ENCODE peak calls at places on chromosomes 5 and 9, in eight cellular contexts. One of them, this sample, is unnamed. For H3K9me3 and H3K4me1, the result is how much of the 10 kb centered on the place peaks cover.

GRCh38 chr5:122093415-122093814 is 15.4 kb upstream of the LOX start:
- DNase-seq in CD8-positive, alpha-beta memory T cell: no peak
- DNase-seq in thyroid gland: no peak
- DNase-seq in cardiac muscle cell: peak
- DNase-seq in adrenal gland: no peak
- DNase-seq in breast epithelium: no peak
- DNase-seq in tibial artery: no peak
- DNase-seq in hepatocyte: peak
- DNase-seq in this sample: no peak

GRCh38 chr5:31492824-31493223 is 39.1 kb downstream of the DROSHA start:
- DNase-seq in hepatocyte: no peak
- DNase-seq in cardiac muscle cell: peak
- DNase-seq in CD8-positive, alpha-beta memory T cell: no peak
- DNase-seq in tibial artery: no peak
- DNase-seq in adrenal gland: no peak
- DNase-seq in thyroid gland: no peak
- DNase-seq in breast epithelium: no peak
- DNase-seq in this sample: no peak

GRCh38 chr9:124257865-124258764 is at the start of gene NEK6:
- DNase-seq in cardiac muscle cell: peak
- DNase-seq in adrenal gland: no peak
- DNase-seq in thyroid gland: no peak
- DNase-seq in CD8-positive, alpha-beta memory T cell: peak
- DNase-seq in breast epithelium: no peak
- DNase-seq in hepatocyte: peak
- DNase-seq in tibial artery: peak
- DNase-seq in this sample: peak

GRCh38 chr9:95124582-95125359 is 192.7 kb downstream of the FANCC start:
- DNase-seq in hepatocyte: no peak
- DNase-seq in tibial artery: no peak
- DNase-seq in cardiac muscle cell: no peak
- DNase-seq in CD8-positive, alpha-beta memory T cell: no peak
- DNase-seq in adrenal gland: no peak
- DNase-seq in thyroid gland: no peak
- DNase-seq in breast epithelium: no peak
- DNase-seq in this sample: no peak

GRCh38 chr5:104297076-104297475 is 734.5 kb upstream of the NUDT12 start:
- DNase-seq in tibial artery: no peak
- DNase-seq in thyroid gland: no peak
- DNase-seq in cardiac muscle cell: no peak
- DNase-seq in adrenal gland: no peak
- DNase-seq in hepatocyte: no peak
- DNase-seq in breast epithelium: no peak
- DNase-seq in CD8-positive, alpha-beta memory T cell: no peak
- DNase-seq in this sample: no peak

GRCh38 chr9:22158275-22158674 is 149.2 kb upstream of the CDKN2B start:
- DNase-seq in adrenal gland: no peak
- DNase-seq in tibial artery: no peak
- DNase-seq in hepatocyte: no peak
- DNase-seq in breast epithelium: no peak
- DNase-seq in thyroid gland: no peak
- DNase-seq in cardiac muscle cell: no peak
- DNase-seq in CD8-positive, alpha-beta memory T cell: no peak
- DNase-seq in this sample: no peak

GRCh38 chr5:132069561-132069960 is 4.0 kb upstream of the CSF2 start:
- DNase-seq in CD8-positive, alpha-beta memory T cell: no peak
- DNase-seq in breast epithelium: no peak
- DNase-seq in hepatocyte: no peak
- DNase-seq in adrenal gland: no peak
- DNase-seq in cardiac muscle cell: no peak
- DNase-seq in thyroid gland: no peak
- DNase-seq in tibial artery: no peak
- DNase-seq in this sample: no peak

GRCh38 chr9:127204771-127205470 is 59.7 kb upstream of the GARNL3 start:
- DNase-seq in cardiac muscle cell: peak
- DNase-seq in CD8-positive, alpha-beta memory T cell: no peak
- DNase-seq in breast epithelium: no peak
- DNase-seq in thyroid gland: no peak
- DNase-seq in adrenal gland: no peak
- DNase-seq in hepatocyte: peak
- DNase-seq in tibial artery: no peak
- DNase-seq in this sample: no peak

GRCh38 chr9:17519761-17520160 is 59.1 kb upstream of the SH3GL2 start:
- DNase-seq in adrenal gland: no peak
- DNase-seq in hepatocyte: peak
- DNase-seq in CD8-positive, alpha-beta memory T cell: no peak
- DNase-seq in thyroid gland: no peak
- DNase-seq in tibial artery: no peak
- DNase-seq in breast epithelium: no peak
- DNase-seq in cardiac muscle cell: peak
- DNase-seq in this sample: no peak

GRCh38 chr5:132758406-132758805 is 11.2 kb downstream of the CCNI2 start:
- DNase-seq in tibial artery: no peak
- DNase-seq in CD8-positive, alpha-beta memory T cell: no peak
- DNase-seq in breast epithelium: no peak
- DNase-seq in thyroid gland: no peak
- DNase-seq in hepatocyte: no peak
- DNase-seq in cardiac muscle cell: no peak
- DNase-seq in adrenal gland: no peak
- DNase-seq in this sample: no peak

GRCh38 chr9:104864675-104865104 is 63.3 kb downstream of the ABCA1 start:
- DNase-seq in breast epithelium: no peak
- DNase-seq in CD8-positive, alpha-beta memory T cell: no peak
- DNase-seq in hepatocyte: peak
- DNase-seq in cardiac muscle cell: peak
- DNase-seq in tibial artery: no peak
- DNase-seq in thyroid gland: no peak
- DNase-seq in adrenal gland: no peak
- DNase-seq in this sample: no peak

GRCh38 chr5:171314728-171315385 is 5.8 kb downstream of the TLX3 start:
- DNase-seq in thyroid gland: peak
- DNase-seq in hepatocyte: no peak
- DNase-seq in cardiac muscle cell: peak
- DNase-seq in adrenal gland: peak
- DNase-seq in CD8-positive, alpha-beta memory T cell: no peak
- DNase-seq in tibial artery: peak
- DNase-seq in breast epithelium: no peak
- DNase-seq in this sample: no peak

GRCh38 chr9:32378496-32378895 is 5.9 kb upstream of the ACO1 start:
- DNase-seq in CD8-positive, alpha-beta memory T cell: peak
- DNase-seq in hepatocyte: peak
- DNase-seq in thyroid gland: peak
- DNase-seq in tibial artery: no peak
- DNase-seq in breast epithelium: no peak
- DNase-seq in adrenal gland: peak
- DNase-seq in cardiac muscle cell: peak
- DNase-seq in this sample: no peak

GRCh38 chr9:32382582-32383320 is 1.7 kb upstream of the ACO1 start:
- DNase-seq in breast epithelium: no peak
- DNase-seq in hepatocyte: no peak
- DNase-seq in tibial artery: no peak
- DNase-seq in CD8-positive, alpha-beta memory T cell: no peak
- DNase-seq in cardiac muscle cell: no peak
- DNase-seq in adrenal gland: no peak
- DNase-seq in thyroid gland: no peak
- DNase-seq in this sample: no peak

GRCh38 chr9:32378993-32379729 is 5.3 kb upstream of the ACO1 start:
- DNase-seq in adrenal gland: peak
- DNase-seq in tibial artery: no peak
- DNase-seq in CD8-positive, alpha-beta memory T cell: peak
- DNase-seq in cardiac muscle cell: peak
- DNase-seq in hepatocyte: peak
- DNase-seq in thyroid gland: peak
- DNase-seq in breast epithelium: no peak
- DNase-seq in this sample: peak

GRCh38 chr9:32384002-32384363 is 460 bp upstream of the ACO1 start:
- DNase-seq in tibial artery: no peak
- DNase-seq in breast epithelium: no peak
- DNase-seq in CD8-positive, alpha-beta memory T cell: no peak
- DNase-seq in thyroid gland: no peak
- DNase-seq in cardiac muscle cell: no peak
- DNase-seq in hepatocyte: no peak
- DNase-seq in adrenal gland: no peak
- DNase-seq in this sample: no peak

GRCh38 chr9:32380944-32381343 is 3.5 kb upstream of the ACO1 start:
- DNase-seq in hepatocyte: no peak
- DNase-seq in breast epithelium: no peak
- DNase-seq in adrenal gland: no peak
- DNase-seq in cardiac muscle cell: no peak
- DNase-seq in thyroid gland: no peak
- DNase-seq in CD8-positive, alpha-beta memory T cell: no peak
- DNase-seq in tibial artery: no peak
- DNase-seq in this sample: no peak
- H3K9me3 ChIP-seq in hepatocyte: under half
- H3K9me3 ChIP-seq in breast epithelium: under half
- H3K9me3 ChIP-seq in adrenal gland: under half
- H3K9me3 ChIP-seq in cardiac muscle cell: under half
- H3K9me3 ChIP-seq in thyroid gland: under half
- H3K9me3 ChIP-seq in CD8-positive, alpha-beta memory T cell: under half
- H3K9me3 ChIP-seq in tibial artery: under half
- H3K9me3 ChIP-seq in this sample: under half

GRCh38 chr5:72379936-72380335 is 59.8 kb downstream of the PTCD2 start:
- DNase-seq in cardiac muscle cell: no peak
- DNase-seq in breast epithelium: no peak
- DNase-seq in adrenal gland: no peak
- DNase-seq in tibial artery: no peak
- DNase-seq in hepatocyte: no peak
- DNase-seq in thyroid gland: no peak
- DNase-seq in CD8-positive, alpha-beta memory T cell: no peak
- DNase-seq in this sample: no peak

GRCh38 chr5:72377920-72378635 is 57.9 kb downstream of the PTCD2 start:
- DNase-seq in hepatocyte: no peak
- DNase-seq in CD8-positive, alpha-beta memory T cell: no peak
- DNase-seq in cardiac muscle cell: peak
- DNase-seq in breast epithelium: no peak
- DNase-seq in tibial artery: peak
- DNase-seq in thyroid gland: peak
- DNase-seq in adrenal gland: peak
- DNase-seq in this sample: peak

GRCh38 chr5:72374844-72375243 is 54.7 kb downstream of the PTCD2 start:
- DNase-seq in tibial artery: no peak
- DNase-seq in CD8-positive, alpha-beta memory T cell: no peak
- DNase-seq in adrenal gland: no peak
- DNase-seq in cardiac muscle cell: no peak
- DNase-seq in breast epithelium: no peak
- DNase-seq in thyroid gland: no peak
- DNase-seq in hepatocyte: no peak
- DNase-seq in this sample: no peak

GRCh38 chr5:72380491-72381274 is 60.5 kb downstream of the PTCD2 start:
- DNase-seq in hepatocyte: no peak
- DNase-seq in thyroid gland: peak
- DNase-seq in breast epithelium: no peak
- DNase-seq in adrenal gland: no peak
- DNase-seq in CD8-positive, alpha-beta memory T cell: no peak
- DNase-seq in tibial artery: no peak
- DNase-seq in cardiac muscle cell: no peak
- DNase-seq in this sample: no peak

GRCh38 chr5:72378636-72379289 is 58.6 kb downstream of the PTCD2 start:
- DNase-seq in tibial artery: peak
- DNase-seq in thyroid gland: peak
- DNase-seq in adrenal gland: peak
- DNase-seq in CD8-positive, alpha-beta memory T cell: no peak
- DNase-seq in cardiac muscle cell: peak
- DNase-seq in hepatocyte: peak
- DNase-seq in breast epithelium: no peak
- DNase-seq in this sample: no peak
- H3K27ac ChIP-seq in tibial artery: peak
- H3K27ac ChIP-seq in thyroid gland: no peak
- H3K27ac ChIP-seq in adrenal gland: peak
- H3K27ac ChIP-seq in CD8-positive, alpha-beta memory T cell: no peak
- H3K27ac ChIP-seq in cardiac muscle cell: no peak
- H3K27ac ChIP-seq in hepatocyte: no peak
- H3K27ac ChIP-seq in breast epithelium: peak
- H3K27ac ChIP-seq in this sample: no peak

DNA sequence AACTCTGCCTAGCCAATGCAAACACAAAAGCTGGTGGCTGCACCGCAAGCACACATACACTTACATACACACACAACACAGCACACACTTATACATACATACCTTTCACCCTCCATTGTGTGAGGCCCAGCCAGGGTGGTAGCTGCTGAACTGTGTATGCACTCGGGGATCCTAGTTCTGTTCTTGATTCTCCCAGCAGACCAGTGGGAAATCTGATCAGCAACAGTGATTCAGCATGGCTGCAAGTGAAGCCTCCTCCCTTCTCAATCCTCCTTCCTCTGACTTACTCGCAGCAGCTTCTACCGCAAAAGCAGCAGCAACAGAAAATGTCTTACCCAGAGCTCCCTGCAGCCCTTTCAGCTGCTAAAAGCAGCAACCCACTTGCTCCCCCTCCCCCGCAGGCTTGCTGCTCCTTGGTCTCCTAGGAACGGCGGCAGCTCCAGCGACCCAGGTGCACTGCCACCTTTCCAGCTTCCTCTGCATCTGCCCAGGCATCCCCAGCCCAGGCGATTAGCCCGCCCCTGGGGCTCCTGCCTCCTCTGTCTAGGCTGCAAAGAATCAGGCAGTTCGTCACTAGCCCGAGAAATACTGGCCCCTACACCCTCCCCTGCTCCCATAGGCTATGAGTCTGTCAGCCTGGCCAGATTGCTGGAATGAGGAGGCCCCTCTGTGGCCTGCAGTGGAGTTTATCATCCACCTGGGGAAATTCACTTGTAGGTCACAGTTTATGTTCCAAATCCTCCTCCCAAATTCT is at the start of gene KLHL3:
- DNase-seq in thyroid gland: peak
- DNase-seq in tibial artery: peak
- DNase-seq in adrenal gland: peak
- DNase-seq in CD8-positive, alpha-beta memory T cell: peak
- DNase-seq in breast epithelium: no peak
- DNase-seq in hepatocyte: peak
- DNase-seq in cardiac muscle cell: peak
- DNase-seq in this sample: peak
- H3K4me1 ChIP-seq in thyroid gland: under half
- H3K4me1 ChIP-seq in tibial artery: under half
- H3K4me1 ChIP-seq in adrenal gland: under half
- H3K4me1 ChIP-seq in CD8-positive, alpha-beta memory T cell: half or more
- H3K4me1 ChIP-seq in breast epithelium: under half
- H3K4me1 ChIP-seq in hepatocyte: under half
- H3K4me1 ChIP-seq in cardiac muscle cell: under half
- H3K4me1 ChIP-seq in this sample: under half

GRCh38 chr5:25862276-25862675 is 1176.1 kb downstream of the CDH9 start:
- DNase-seq in cardiac muscle cell: no peak
- DNase-seq in breast epithelium: no peak
- DNase-seq in CD8-positive, alpha-beta memory T cell: no peak
- DNase-seq in tibial artery: no peak
- DNase-seq in adrenal gland: no peak
- DNase-seq in thyroid gland: no peak
- DNase-seq in hepatocyte: no peak
- DNase-seq in this sample: no peak

GRCh38 chr5:25863811-25864210 is 1174.6 kb downstream of the CDH9 start:
- DNase-seq in cardiac muscle cell: no peak
- DNase-seq in breast epithelium: no peak
- DNase-seq in thyroid gland: no peak
- DNase-seq in tibial artery: no peak
- DNase-seq in CD8-positive, alpha-beta memory T cell: no peak
- DNase-seq in hepatocyte: no peak
- DNase-seq in adrenal gland: no peak
- DNase-seq in this sample: no peak

DNA sequence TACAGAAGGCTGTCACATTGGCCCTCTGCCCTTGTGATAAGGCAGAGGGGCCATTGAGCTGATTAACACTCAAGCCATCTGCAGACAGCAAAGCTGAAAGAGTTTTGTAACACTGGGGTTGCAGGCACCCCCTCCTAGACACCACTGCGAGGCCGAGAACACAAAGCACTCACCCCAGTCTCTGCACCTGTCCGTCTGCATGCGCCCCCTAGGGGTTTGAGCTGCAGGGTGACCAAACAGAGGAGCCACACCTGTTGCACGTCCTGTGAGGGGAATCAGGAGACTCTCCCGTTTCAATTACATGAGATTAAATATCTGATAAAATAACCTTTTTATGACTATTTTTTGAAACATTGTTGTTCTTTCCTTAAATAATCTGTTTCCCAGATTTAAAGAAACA is 1180.4 kb downstream of the CDH9 start:
- DNase-seq in thyroid gland: no peak
- DNase-seq in hepatocyte: peak
- DNase-seq in cardiac muscle cell: no peak
- DNase-seq in CD8-positive, alpha-beta memory T cell: no peak
- DNase-seq in tibial artery: no peak
- DNase-seq in adrenal gland: no peak
- DNase-seq in breast epithelium: no peak
- DNase-seq in this sample: no peak
- H3K9me3 ChIP-seq in thyroid gland: under half
- H3K9me3 ChIP-seq in hepatocyte: under half
- H3K9me3 ChIP-seq in cardiac muscle cell: under half
- H3K9me3 ChIP-seq in CD8-positive, alpha-beta memory T cell: under half
- H3K9me3 ChIP-seq in tibial artery: under half
- H3K9me3 ChIP-seq in adrenal gland: under half
- H3K9me3 ChIP-seq in breast epithelium: under half
- H3K9me3 ChIP-seq in this sample: under half

This sample was measured in heart left ventricle.